ENCODE peak calls at places on chromosomes 16 and 17, in four cellular contexts. S is aorta, I is MM.1S, H is HFF-Myc. E is an unnamed sample.
A peak's percentile ranks its signal among the peaks of the same experiment; 100 is the strongest.

GRCh38 chr17:7988750-7989178 is 13.7 kb upstream of the GUCY2D start:
- DNase-seq in I (peak; percentile 88), S (no peak), H (peak; percentile 90), E (peak; percentile 89)

GRCh38 chr16:26993988-26994387 is 72.7 kb upstream of the C16orf82 start:
- DNase-seq in S (no peak), H (no peak), I (no peak), E (no peak)

GRCh38 chr17:66123163-66123562 is 68.8 kb downstream of the CEP112 start:
- DNase-seq in S (no peak), I (no peak), H (no peak), E (no peak)

GRCh38 chr16:81639931-81640680 is 139.0 kb upstream of the PLCG2 start:
- DNase-seq in S (no peak), H (no peak), I (no peak), E (no peak)

GRCh38 chr17:47203984-47204721 is 5.0 kb upstream of the MYL4 start:
- DNase-seq in I (peak; percentile 53), S (no peak), H (no peak), E (peak; percentile 85)

GRCh38 chr16:10579575-10579964 is 828 bp downstream of the EMP2 start:
- DNase-seq in S (no peak), H (no peak), I (no peak), E (no peak)

GRCh38 chr16:28838558-28838918 is 7.6 kb downstream of the TUFM start:
- DNase-seq in S (no peak), H (no peak), I (no peak), E (no peak)

GRCh38 chr16:10521681-10522274 is 58.6 kb downstream of the EMP2 start:
- DNase-seq in H (peak; percentile 67), S (no peak), I (peak; percentile 59), E (peak; percentile 42)

GRCh38 chr17:79987187-79987889 is 48.3 kb downstream of the TBC1D16 start:
- DNase-seq in S (peak; percentile 21), I (no peak), H (no peak), E (no peak)

GRCh38 chr16:85735225-85735722 is 15.6 kb downstream of the C16orf74 start:
- DNase-seq in H (no peak), S (peak; percentile 57), I (no peak), E (peak; percentile 79)

GRCh38 chr16:71263581-71263980 is 25.6 kb downstream of the CMTR2 start:
- DNase-seq in S (no peak), H (no peak), I (no peak), E (no peak)

GRCh38 chr16:87371261-87371866 is 12.2 kb downstream of the FBXO31 start:
- DNase-seq in S (peak; percentile 30), I (no peak), H (no peak), E (no peak)

GRCh38 chr16:57592591-57593003 is 35.8 kb upstream of the ADGRG1 start:
- DNase-seq in H (no peak), I (peak; percentile 39), S (peak; percentile 55), E (peak; percentile 98)

GRCh38 chr16:75372236-75372856 is 61.0 kb downstream of the CFDP1 start:
- DNase-seq in H (no peak), S (no peak), I (no peak), E (no peak)

GRCh38 chr16:14074544-14074943 is 3.4 kb downstream of the MRTFB start:
- DNase-seq in I (no peak), S (no peak), H (no peak), E (no peak)

GRCh38 chr17:69869667-69870066 is 205.4 kb upstream of the KCNJ16 start:
- DNase-seq in S (no peak), I (no peak), H (no peak), E (no peak)

GRCh38 chr17:30921544-30922196 is at the start of gene ADAP2:
- DNase-seq in H (no peak), S (peak; percentile 82), I (peak; percentile 19), E (no peak)

DNA sequence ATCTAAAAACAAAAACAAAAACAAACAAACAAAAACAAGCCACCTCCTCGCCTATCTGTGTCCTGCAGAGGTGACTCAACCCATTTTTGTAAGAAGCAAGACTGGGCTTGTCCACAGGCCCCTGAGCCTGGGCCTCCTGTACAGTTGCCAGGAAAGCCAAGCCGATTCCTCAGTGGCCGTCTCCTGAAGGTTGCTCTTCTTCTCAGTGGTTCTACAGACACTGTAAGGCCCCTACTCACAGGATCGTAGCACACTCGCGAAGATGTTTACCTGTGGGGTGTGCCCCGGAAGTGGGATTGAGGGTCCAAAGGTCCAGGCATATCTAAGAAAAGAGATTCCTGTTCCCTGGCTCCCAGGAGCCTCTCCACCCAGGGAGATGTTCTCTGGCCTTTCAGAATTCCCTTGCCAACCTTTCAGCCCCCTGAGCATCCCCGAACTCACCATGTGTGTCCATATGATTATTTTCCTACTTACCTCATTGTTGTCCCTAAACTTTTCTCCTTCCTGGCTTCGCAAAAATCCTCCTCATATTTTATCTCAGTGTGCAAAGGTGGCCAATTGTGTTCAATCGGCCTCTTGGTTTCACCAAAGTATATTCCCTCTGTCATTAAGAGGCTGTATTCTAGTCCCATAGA is 7.5 kb upstream of the CES3 start:
- DNase-seq in S (no peak), H (no peak), I (no peak), E (no peak)
- H3K4me3 ChIP-seq in S (no peak overlapping the region), H (no peak overlapping the region), I (no peak overlapping the region), E (no peak overlapping the region)

GRCh38 chr17:2218426-2218825 is 85.2 kb downstream of the SMG6 start:
- DNase-seq in H (no peak), I (no peak), S (no peak), E (no peak)

GRCh38 chr17:2213291-2213960 is 90.2 kb downstream of the SMG6 start:
- DNase-seq in I (no peak), H (no peak), S (no peak), E (no peak)

GRCh38 chr17:2214047-2214717 is 89.4 kb downstream of the SMG6 start:
- DNase-seq in I (no peak), S (peak; percentile 86), H (no peak), E (no peak)

GRCh38 chr17:2214887-2215615 is 88.5 kb downstream of the SMG6 start:
- DNase-seq in H (no peak), S (peak; percentile 91), I (peak; percentile 77), E (peak; percentile 44)

DNA sequence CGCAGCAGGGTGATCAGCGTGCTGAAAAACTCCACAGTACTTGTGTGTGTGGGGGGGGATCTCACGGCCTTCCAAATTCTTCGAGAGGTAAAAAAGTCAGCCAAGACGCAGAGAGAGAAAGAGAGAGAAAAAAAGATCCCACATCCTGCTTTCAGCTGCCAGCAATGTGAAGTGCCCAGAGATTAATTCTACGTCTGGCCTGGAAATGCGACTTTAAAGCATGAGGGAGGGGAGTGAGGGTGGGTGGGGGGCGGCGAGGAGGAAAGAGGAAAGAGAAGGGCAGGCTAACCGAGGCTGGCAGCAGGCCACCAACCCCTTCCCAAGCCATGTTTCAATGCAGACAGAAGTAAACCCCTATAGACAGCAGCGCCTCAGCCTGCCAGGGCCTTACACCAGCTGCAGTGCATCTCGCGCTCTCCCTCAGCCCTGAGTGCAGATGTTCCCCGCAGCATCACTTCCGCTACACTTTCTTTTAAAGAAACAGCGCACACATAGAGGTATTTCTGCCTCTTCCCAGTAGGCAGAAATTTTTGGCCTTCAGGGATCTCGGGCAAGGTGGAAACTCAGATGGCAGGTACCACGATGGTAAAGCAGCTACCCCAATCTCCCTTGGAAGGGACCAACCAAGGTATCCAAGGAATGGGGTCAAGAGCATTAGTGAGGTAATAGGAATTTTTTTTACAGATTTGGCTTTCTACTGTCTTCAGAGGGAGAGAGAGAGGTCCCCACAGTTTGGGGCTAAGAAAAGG is 87.8 kb downstream of the SMG6 start:
- DNase-seq in I (peak; percentile 90), S (peak; percentile 84), H (peak; percentile 86), E (peak; percentile 91)
- H3K4me3 ChIP-seq in I (peak overlapping the region; percentile 49), S (peak overlapping the region; percentile 47), H (peak overlapping the region; percentile 38), E (peak overlapping the region; percentile 54)

GRCh38 chr17:19867654-19868395 is at the start of gene ULK2:
- DNase-seq in H (no peak), S (peak; percentile 85), I (peak; percentile 42), E (no peak)
- H3K4me3 ChIP-seq in H (peak within 1 kb of the TSS; percentile 63), S (peak within 1 kb of the TSS; percentile 86), I (peak within 1 kb of the TSS; percentile 78), E (no peak within 1 kb of the TSS)

GRCh38 chr17:29180051-29180787 is at the start of gene MYO18A:
- DNase-seq in S (peak; percentile 93), I (peak; percentile 76), H (no peak), E (peak; percentile 50)
- H3K4me3 ChIP-seq in S (peak within 1 kb of the TSS; percentile 88), I (peak within 1 kb of the TSS; percentile 68), H (peak within 1 kb of the TSS; percentile 53), E (peak within 1 kb of the TSS; percentile 52)

GRCh38 chr17:75405365-75406221 is at the start of gene GRB2:
- DNase-seq in H (peak; percentile 78), S (peak; percentile 100), I (peak; percentile 99), E (peak; percentile 93)
- H3K4me3 ChIP-seq in H (peak within 1 kb of the TSS; percentile 96), S (peak within 1 kb of the TSS; percentile 81), I (peak within 1 kb of the TSS; percentile 94), E (peak within 1 kb of the TSS; percentile 92)